ENCODE peak calls at places on chromosomes 7 and 10, in seven cellular contexts. T, W, Q, Y, N, J and D are unnamed samples.

GRCh38 chr7:2894118-2894940 is 50.2 kb upstream of the GNA12 start:
- DNase-seq in T (no peak), W (no peak), Q (peak; percentile 83), Y (no peak), N (no peak), J (no peak), D (no peak)

GRCh38 chr10:97886264-97886663 is 36.6 kb downstream of the GOLGA7B start:
- DNase-seq in T (no peak), W (no peak), Q (no peak), Y (no peak), N (no peak), J (no peak), D (no peak)

GRCh38 chr7:323410-323809 is 33.4 kb downstream of the FOXL3 start:
- DNase-seq in T (no peak), W (no peak), Q (no peak), Y (no peak), N (no peak), J (no peak), D (peak; percentile 17)

GRCh38 chr7:2645274-2645868 is 13.6 kb downstream of the TTYH3 start:
- DNase-seq in T (no peak), W (no peak), Q (peak; percentile 72), Y (no peak), N (no peak), J (no peak), D (no peak)

GRCh38 chr7:117007285-117007684 is 54.0 kb downstream of the ST7 start:
- DNase-seq in T (no peak), W (no peak), Q (no peak), Y (no peak), N (no peak), J (no peak), D (no peak)

GRCh38 chr7:43528581-43529354 is 54.1 kb upstream of the STK17A start:
- DNase-seq in T (no peak), W (no peak), Q (no peak), Y (no peak), N (no peak), J (no peak), D (no peak)

GRCh38 chr10:97005349-97005748 is 173.3 kb downstream of the LCOR start:
- DNase-seq in T (no peak), W (no peak), Q (no peak), Y (no peak), N (no peak), J (no peak), D (no peak)

GRCh38 chr7:38428040-38428439 is 154.6 kb upstream of the TARP start:
- DNase-seq in T (peak; percentile 88), W (no peak), Q (no peak), Y (no peak), N (no peak), J (no peak), D (no peak)

GRCh38 chr7:40815512-40815911 is 680.7 kb downstream of the SUGCT start:
- DNase-seq in T (peak; percentile 91), W (peak; percentile 75), Q (no peak), Y (peak; percentile 62), N (no peak), J (no peak), D (peak; percentile 96)

GRCh38 chr10:15719062-15719898 is 442 bp downstream of the ITGA8 start:
- DNase-seq in T (no peak), W (no peak), Q (no peak), Y (no peak), N (no peak), J (no peak), D (no peak)

GRCh38 chr10:116044722-116045374 is 228.2 kb downstream of the GFRA1 start:
- DNase-seq in T (peak; percentile 11), W (peak; percentile 9), Q (no peak), Y (no peak), N (no peak), J (no peak), D (no peak)

GRCh38 chr10:28060031-28060607 is 61.2 kb upstream of the ODAD2 start:
- DNase-seq in T (no peak), W (no peak), Q (no peak), Y (no peak), N (no peak), J (no peak), D (no peak)

GRCh38 chr10:129466703-129467345 is at the start of gene MGMT:
- DNase-seq in T (peak; percentile 76), W (peak; percentile 79), Q (peak; percentile 96), Y (peak; percentile 98), N (peak; percentile 62), J (peak; percentile 93), D (peak; percentile 77)

GRCh38 chr7:135994466-135995205 is 17.5 kb upstream of the MTPN start:
- DNase-seq in T (peak; percentile 71), W (no peak), Q (no peak), Y (no peak), N (no peak), J (no peak), D (no peak)

GRCh38 chr10:23280420-23281043 is 64.1 kb downstream of the C10orf67 start:
- DNase-seq in T (no peak), W (no peak), Q (no peak), Y (no peak), N (no peak), J (no peak), D (no peak)

GRCh38 chr10:11875499-11876281 is 52.5 kb downstream of the PROSER2 start:
- DNase-seq in T (peak; percentile 78), W (peak; percentile 93), Q (no peak), Y (peak; percentile 95), N (peak; percentile 96), J (peak; percentile 91), D (peak; percentile 73)

GRCh38 chr7:50696810-50697582 is 85.7 kb downstream of the GRB10 start:
- DNase-seq in T (peak; percentile 26), W (no peak), Q (no peak), Y (no peak), N (peak; percentile 32), J (no peak), D (no peak)

GRCh38 chr10:97333601-97334369 is 744 bp downstream of the FRAT2 start:
- DNase-seq in T (peak; percentile 52), W (peak; percentile 29), Q (peak; percentile 55), Y (peak; percentile 34), N (no peak), J (no peak), D (peak; percentile 71)

GRCh38 chr7:83832009-83832408 is 183.1 kb upstream of the SEMA3E start:
- DNase-seq in T (no peak), W (no peak), Q (no peak), Y (no peak), N (no peak), J (no peak), D (no peak)

GRCh38 chr7:27177795-27178320 is 3.7 kb upstream of the HOXA10 start:
- DNase-seq in T (no peak), W (no peak), Q (no peak), Y (no peak), N (no peak), J (no peak), D (no peak)

GRCh38 chr7:106114735-106115383 is 2.7 kb upstream of the SYPL1 start:
- DNase-seq in T (no peak), W (no peak), Q (peak; percentile 5), Y (no peak), N (no peak), J (no peak), D (no peak)

GRCh38 chr10:133044502-133044901 is 43.2 kb upstream of the ADGRA1 start:
- DNase-seq in T (no peak), W (no peak), Q (no peak), Y (no peak), N (no peak), J (no peak), D (peak; percentile 6)

GRCh38 chr10:106555599-106555998 is 608.9 kb downstream of the SORCS1 start:
- DNase-seq in T (no peak), W (no peak), Q (no peak), Y (no peak), N (no peak), J (no peak), D (peak; percentile 35)

GRCh38 chr10:123135415-123136141 is at the start of gene HMX3:
- DNase-seq in T (peak; percentile 49), W (no peak), Q (peak; percentile 81), Y (no peak), N (no peak), J (no peak), D (peak; percentile 61)

GRCh38 chr10:30737931-30738391 is 108.4 kb upstream of the LYZL2 start:
- DNase-seq in T (no peak), W (no peak), Q (peak; percentile 90), Y (no peak), N (no peak), J (no peak), D (no peak)

DNA sequence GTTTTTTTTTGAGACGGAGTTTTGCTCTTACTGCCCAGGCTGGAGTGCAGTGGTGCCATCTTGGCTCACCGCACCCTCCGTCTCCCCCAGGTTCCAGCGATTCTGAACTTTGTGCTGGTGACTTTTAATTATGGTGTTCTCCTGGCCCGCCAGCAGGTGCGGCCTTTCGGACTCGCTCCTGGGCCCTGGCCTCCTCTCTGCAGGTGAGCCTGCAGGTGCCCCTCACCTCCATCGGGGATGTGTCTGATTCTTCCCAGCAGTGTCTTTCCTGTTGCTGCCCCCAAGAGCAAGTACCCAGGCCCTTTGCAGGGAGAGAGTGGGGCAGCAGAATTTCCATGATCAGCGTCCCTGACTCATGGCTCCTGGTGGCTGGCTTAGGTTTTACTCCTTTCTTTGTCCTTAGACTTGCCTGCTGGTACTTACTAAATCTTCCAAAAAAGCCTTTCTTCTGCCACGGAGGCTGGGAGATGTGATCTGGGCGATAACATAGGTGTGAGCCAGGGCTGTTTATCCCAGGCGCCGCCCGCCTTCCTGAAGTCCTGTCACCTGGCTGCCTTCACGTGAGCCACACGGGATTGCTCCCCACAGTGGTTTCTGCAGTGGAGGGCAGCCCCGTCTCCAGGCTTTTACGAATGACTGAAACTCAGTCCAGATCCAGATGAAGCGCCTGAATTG is 10.7 kb downstream of the WIPI2 start:
- DNase-seq in T (no peak), W (no peak), Q (no peak), Y (no peak), N (no peak), J (no peak), D (no peak)
- TF ChIP-seq CTCF in T (no peak), W (peak; percentile 18), Q (no peak), Y (no peak), N (no peak), J (no peak), D (no peak)

GRCh38 chr7:151133266-151133985 is 34.1 kb downstream of the GBX1 start:
- DNase-seq in T (no peak), W (no peak), Q (no peak), Y (no peak), N (no peak), J (no peak), D (no peak)
- TF ChIP-seq CTCF in T (no peak), W (no peak), Q (no peak), Y (no peak), N (no peak), J (no peak), D (no peak)

GRCh38 chr7:121985476-121985875 is 112.5 kb downstream of the PTPRZ1 start:
- DNase-seq in T (no peak), W (no peak), Q (no peak), Y (no peak), N (no peak), J (no peak), D (no peak)
- TF ChIP-seq CTCF in T (peak; percentile 7), W (peak; percentile 33), Q (no peak), Y (no peak), N (no peak), J (no peak), D (no peak)

DNA sequence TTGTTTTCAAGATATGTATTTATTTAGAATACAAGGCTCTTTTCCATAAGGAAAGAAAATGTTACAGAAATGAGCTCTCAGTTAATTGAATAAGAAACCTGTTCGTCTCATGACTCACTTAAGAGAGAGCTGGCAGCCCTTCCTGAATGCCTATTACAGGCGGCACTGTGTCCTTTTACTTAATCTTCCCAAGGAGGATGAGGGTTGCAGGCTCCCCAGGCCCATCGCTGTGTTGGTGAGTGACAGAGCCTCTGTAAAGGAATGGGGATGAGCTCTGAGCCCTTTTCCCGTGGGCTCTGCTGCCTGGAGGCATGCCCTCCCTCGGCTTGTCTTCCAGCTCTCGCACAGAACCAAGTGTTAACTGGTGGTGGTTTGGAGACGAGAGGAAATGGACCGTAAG is 168.9 kb downstream of the CUX1 start:
- DNase-seq in T (no peak), W (no peak), Q (no peak), Y (peak; percentile 16), N (no peak), J (peak; percentile 12), D (peak; percentile 29)
- TF ChIP-seq CTCF in T (no peak), W (no peak), Q (no peak), Y (no peak), N (no peak), J (no peak), D (no peak)